ENCODE peak calls at places on chromosomes 16 and 17, in ten cellular contexts. H, P, T, U, A, L, X, C, S and K are unnamed samples.

GRCh38 chr17:63455417-63455816 is 9.3 kb upstream of the CYB561 start:
- DNase-seq in H (no peak), P (no peak), T (no peak), U (no peak), A (no peak), L (no peak), X (no peak), C (no peak), S (no peak), K (no peak)

GRCh38 chr17:31698751-31699150 is 160.3 kb downstream of the COPRS start:
- DNase-seq in H (no peak), P (no peak), T (no peak), U (no peak), A (no peak), L (no peak), X (no peak), C (no peak), S (no peak), K (no peak)

GRCh38 chr16:83996481-83997252 is 28.6 kb downstream of the NECAB2 start:
- DNase-seq in H (no peak), P (no peak), T (no peak), U (no peak), A (no peak), L (no peak), X (no peak), C (no peak), S (no peak), K (no peak)

GRCh38 chr17:9255838-9256237 is 234.5 kb downstream of the NTN1 start:
- DNase-seq in H (no peak), P (no peak), T (no peak), U (no peak), A (no peak), L (no peak), X (no peak), C (no peak), S (no peak), K (no peak)

GRCh38 chr17:67474081-67474661 is 97.1 kb downstream of the PITPNC1 start:
- DNase-seq in H (no peak), P (no peak), T (peak; percentile 62), U (no peak), A (no peak), L (no peak), X (no peak), C (peak; percentile 72), S (no peak), K (no peak)

GRCh38 chr16:86325360-86325759 is 185.0 kb upstream of the FOXF1 start:
- DNase-seq in H (no peak), P (no peak), T (no peak), U (no peak), A (no peak), L (no peak), X (no peak), C (no peak), S (no peak), K (no peak)

GRCh38 chr16:3017806-3018506 is at the start of gene CLDN6:
- DNase-seq in H (no peak), P (no peak), T (no peak), U (no peak), A (no peak), L (no peak), X (peak; percentile 97), C (no peak), S (no peak), K (peak; percentile 92)

GRCh38 chr16:50835358-50836060 is 93.6 kb downstream of the CYLD start:
- DNase-seq in H (no peak), P (no peak), T (no peak), U (no peak), A (no peak), L (no peak), X (no peak), C (peak; percentile 56), S (no peak), K (peak; percentile 28)

GRCh38 chr17:66383353-66383752 is 80.9 kb downstream of the PRKCA start:
- DNase-seq in H (no peak), P (no peak), T (no peak), U (no peak), A (no peak), L (no peak), X (no peak), C (no peak), S (no peak), K (no peak)

GRCh38 chr17:79085154-79085920 is 10.7 kb downstream of the ENGASE start:
- DNase-seq in H (no peak), P (no peak), T (no peak), U (no peak), A (no peak), L (no peak), X (no peak), C (no peak), S (no peak), K (no peak)

GRCh38 chr17:55903028-55903690 is 152.3 kb downstream of the PCTP start:
- DNase-seq in H (no peak), P (no peak), T (no peak), U (no peak), A (no peak), L (no peak), X (no peak), C (no peak), S (no peak), K (no peak)

GRCh38 chr16:79269211-79269863 is 331.2 kb downstream of the MAF start:
- DNase-seq in H (no peak), P (peak; percentile 58), T (no peak), U (no peak), A (no peak), L (no peak), X (no peak), C (no peak), S (peak; percentile 34), K (no peak)

GRCh38 chr17:39872700-39873099 is 4.7 kb downstream of the ZPBP2 start:
- DNase-seq in H (no peak), P (no peak), T (no peak), U (no peak), A (no peak), L (no peak), X (no peak), C (no peak), S (no peak), K (no peak)

GRCh38 chr16:84699712-84700517 is at the start of gene USP10:
- DNase-seq in H (peak; percentile 60), P (peak; percentile 84), T (peak; percentile 69), U (peak; percentile 62), A (peak; percentile 69), L (peak; percentile 86), X (peak; percentile 78), C (peak; percentile 77), S (peak; percentile 75), K (peak; percentile 88)